ENCODE peak calls at places on chromosomes 11 and 22, in seven cellular contexts. W is right lobe of liver, C is body of pancreas, Y is astrocyte of the cerebellum, E is esophagus squamous epithelium, X is upper lobe of right lung, B is osteocyte. N is an unnamed sample.

GRCh38 chr11:35563413-35564245 is 38.2 kb upstream of the PAMR1 start:
- DNase-seq in W (no peak), C (no peak), Y (no peak), E (no peak), X (no peak), B (no peak), N (no peak)

GRCh38 chr11:108906329-108906728 is 241.5 kb downstream of the DDX10 start:
- DNase-seq in W (no peak), C (no peak), Y (no peak), E (no peak), X (no peak), B (no peak), N (no peak)

GRCh38 chr11:64742087-64742939 is 1.6 kb downstream of the RASGRP2 start:
- DNase-seq in W (no peak), C (no peak), Y (no peak), E (no peak), X (no peak), B (no peak), N (no peak)

GRCh38 chr11:70189622-70190021 is 13.5 kb upstream of the FADD start:
- DNase-seq in W (no peak), C (no peak), Y (no peak), E (no peak), X (no peak), B (no peak), N (no peak)

GRCh38 chr11:10409207-10409661 is 45.8 kb upstream of the AMPD3 start:
- DNase-seq in W (no peak), C (no peak), Y (no peak), E (no peak), X (no peak), B (peak), N (no peak)

GRCh38 chr22:42799462-42800405 is 57.3 kb downstream of the ARFGAP3 start:
- DNase-seq in W (no peak), C (no peak), Y (no peak), E (no peak), X (no peak), B (no peak), N (no peak)

GRCh38 chr22:26671317-26672059 is 14.1 kb downstream of the MIAT start:
- DNase-seq in W (peak), C (peak), Y (no peak), E (peak), X (peak), B (no peak), N (no peak)

GRCh38 chr11:2762451-2762850 is 62.7 kb upstream of the KCNQ1OT1 start:
- DNase-seq in W (peak), C (no peak), Y (no peak), E (no peak), X (peak), B (peak), N (peak)

GRCh38 chr11:34745209-34745608 is 124.3 kb downstream of the EHF start:
- DNase-seq in W (no peak), C (no peak), Y (no peak), E (no peak), X (no peak), B (no peak), N (no peak)

GRCh38 chr11:69369210-69369609 is 75.3 kb downstream of the MYEOV start:
- DNase-seq in W (no peak), C (no peak), Y (no peak), E (no peak), X (no peak), B (no peak), N (no peak)

GRCh38 chr11:95338430-95338991 is 107.5 kb upstream of the SESN3 start:
- DNase-seq in W (peak), C (peak), Y (peak), E (no peak), X (peak), B (peak), N (no peak)

GRCh38 chr22:49334589-49334873 is 493.1 kb downstream of the BRD1 start:
- DNase-seq in W (no peak), C (no peak), Y (no peak), E (no peak), X (no peak), B (peak), N (no peak)

GRCh38 chr11:20990447-20990846 is 321.1 kb downstream of the NELL1 start:
- DNase-seq in W (no peak), C (no peak), Y (no peak), E (no peak), X (no peak), B (no peak), N (no peak)

GRCh38 chr11:1916986-1917522 is 2.4 kb upstream of the TNNT3 start:
- DNase-seq in W (no peak), C (no peak), Y (no peak), E (no peak), X (peak), B (no peak), N (no peak)

GRCh38 chr11:114196994-114197702 is 99.1 kb upstream of the NNMT start:
- DNase-seq in W (no peak), C (no peak), Y (no peak), E (no peak), X (no peak), B (no peak), N (no peak)

GRCh38 chr11:30046211-30046945 is 29.5 kb upstream of the KCNA4 start:
- DNase-seq in W (no peak), C (no peak), Y (no peak), E (no peak), X (no peak), B (no peak), N (no peak)
- TF ChIP-seq CTCF in W (no peak), C (no peak), Y (no peak), E (no peak), X (no peak), B (no peak), N (peak)

GRCh38 chr22:37661160-37661924 is 2.8 kb downstream of the PDXP start:
- DNase-seq in W (no peak), C (peak), Y (peak), E (no peak), X (no peak), B (peak), N (no peak)
- TF ChIP-seq CTCF in W (peak), C (peak), Y (peak), E (no peak), X (peak), B (peak), N (peak)

GRCh38 chr22:35547993-35548761 is 7.5 kb downstream of the RASD2 start:
- DNase-seq in W (no peak), C (no peak), Y (no peak), E (no peak), X (no peak), B (no peak), N (no peak)
- TF ChIP-seq CTCF in W (no peak), C (no peak), Y (peak), E (no peak), X (no peak), B (peak), N (peak)

DNA sequence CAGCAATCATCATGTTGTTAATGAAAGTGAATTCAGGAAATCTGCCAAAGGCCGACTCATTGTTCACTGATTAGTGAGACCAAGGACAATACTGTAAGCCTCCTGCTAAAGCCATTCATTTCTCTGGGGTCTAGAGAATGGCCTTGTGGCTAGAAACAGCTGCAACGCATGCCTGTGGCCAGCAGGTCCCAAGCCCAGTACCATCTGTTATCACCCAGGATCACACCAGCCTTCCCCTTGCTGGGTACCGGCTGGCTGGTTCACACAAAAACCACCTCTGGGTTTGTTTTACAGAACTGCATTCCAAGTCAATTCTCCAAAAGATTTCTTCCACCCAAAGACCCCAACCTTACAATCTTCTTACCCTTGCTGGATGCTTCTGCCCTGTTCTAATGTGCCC is 1.1 kb downstream of the PLAAT5 start:
- DNase-seq in W (no peak), C (peak), Y (peak), E (no peak), X (no peak), B (no peak), N (no peak)
- TF ChIP-seq CTCF in W (no peak), C (no peak), Y (no peak), E (no peak), X (no peak), B (no peak), N (peak)

GRCh38 chr11:119372260-119373058 is 9.0 kb downstream of the USP2 start:
- DNase-seq in W (peak), C (no peak), Y (no peak), E (no peak), X (peak), B (no peak), N (no peak)

GRCh38 chr11:119371778-119372182 is 9.7 kb downstream of the USP2 start:
- DNase-seq in W (peak), C (no peak), Y (no peak), E (no peak), X (peak), B (no peak), N (no peak)

GRCh38 chr11:119374632-119375394 is 6.7 kb downstream of the USP2 start:
- DNase-seq in W (no peak), C (no peak), Y (no peak), E (no peak), X (peak), B (no peak), N (no peak)

GRCh38 chr11:119373917-119374631 is 7.4 kb downstream of the USP2 start:
- DNase-seq in W (no peak), C (peak), Y (peak), E (no peak), X (peak), B (no peak), N (no peak)

GRCh38 chr11:119373059-119373875 is 8.2 kb downstream of the USP2 start:
- DNase-seq in W (no peak), C (no peak), Y (no peak), E (no peak), X (peak), B (no peak), N (no peak)
- TF ChIP-seq CTCF in W (no peak), C (no peak), Y (no peak), E (no peak), X (no peak), B (no peak), N (no peak)

N was measured in type B pancreatic cell.